ENCODE peak calls at places on chromosomes 1 and 21, in seven cellular contexts. Y, G, U, T, A, M and W are unnamed samples.

GRCh38 chr1:24932284-24932683 is 2.2 kb upstream of the RUNX3 start:
- DNase-seq in Y (peak), G (peak), U (peak), T (no peak), A (peak), M (peak), W (peak)

GRCh38 chr1:203408485-203409229 is 57.7 kb upstream of the FMOD start:
- DNase-seq in Y (peak), G (no peak), U (no peak), T (peak), A (peak), M (peak), W (no peak)

GRCh38 chr1:161229896-161230295 is 4.0 kb downstream of the TOMM40L start:
- DNase-seq in Y (no peak), G (no peak), U (no peak), T (no peak), A (no peak), M (peak), W (no peak)

GRCh38 chr1:17611991-17612390 is 72.5 kb downstream of the ARHGEF10L start:
- DNase-seq in Y (peak), G (no peak), U (no peak), T (peak), A (peak), M (peak), W (no peak)

GRCh38 chr21:14833952-14834351 is 230.8 kb downstream of the NRIP1 start:
- DNase-seq in Y (no peak), G (no peak), U (no peak), T (no peak), A (peak), M (peak), W (no peak)

GRCh38 chr1:85681087-85681486 is 27.1 kb downstream of the ZNHIT6 start:
- DNase-seq in Y (peak), G (no peak), U (peak), T (peak), A (peak), M (no peak), W (no peak)

GRCh38 chr1:14519976-14520375 is 78.5 kb upstream of the KAZN start:
- DNase-seq in Y (no peak), G (no peak), U (no peak), T (peak), A (no peak), M (no peak), W (no peak)

GRCh38 chr1:61230523-61230922 is 148.2 kb downstream of the NFIA start:
- DNase-seq in Y (no peak), G (no peak), U (no peak), T (no peak), A (no peak), M (no peak), W (no peak)

GRCh38 chr1:52691856-52692255 is 6.3 kb downstream of the COA7 start:
- DNase-seq in Y (peak), G (no peak), U (no peak), T (peak), A (no peak), M (no peak), W (no peak)

GRCh38 chr1:57845041-57845440 is 421.2 kb upstream of the DAB1 start:
- DNase-seq in Y (peak), G (no peak), U (no peak), T (no peak), A (no peak), M (no peak), W (no peak)

GRCh38 chr1:29650476-29650875 is 414.2 kb downstream of the PTPRU start:
- DNase-seq in Y (no peak), G (peak), U (no peak), T (no peak), A (no peak), M (no peak), W (no peak)

GRCh38 chr1:41429641-41430035 is 54.8 kb downstream of the EDN2 start:
- DNase-seq in Y (no peak), G (no peak), U (no peak), T (no peak), A (no peak), M (no peak), W (no peak)

GRCh38 chr1:174222166-174222949 is 63.0 kb downstream of the RABGAP1L start:
- DNase-seq in Y (peak), G (no peak), U (no peak), T (peak), A (peak), M (no peak), W (no peak)

GRCh38 chr1:207848234-207848633 is 62.7 kb downstream of the CD34 start:
- DNase-seq in Y (peak), G (no peak), U (no peak), T (peak), A (peak), M (no peak), W (no peak)

GRCh38 chr1:154726903-154727302 is 118.9 kb upstream of the ADAR start:
- DNase-seq in Y (no peak), G (peak), U (no peak), T (no peak), A (no peak), M (no peak), W (no peak)

GRCh38 chr1:155012760-155013602 is 10.4 kb downstream of the ZBTB7B start:
- DNase-seq in Y (no peak), G (no peak), U (no peak), T (no peak), A (no peak), M (no peak), W (no peak)

GRCh38 chr1:53155945-53156344 is 13.5 kb upstream of the SLC1A7 start:
- DNase-seq in Y (no peak), G (no peak), U (no peak), T (no peak), A (no peak), M (no peak), W (no peak)

GRCh38 chr1:43902058-43902831 is 31.4 kb upstream of the ARTN start:
- DNase-seq in Y (no peak), G (no peak), U (no peak), T (no peak), A (no peak), M (no peak), W (no peak)

GRCh38 chr1:101174722-101175121 is 62.1 kb upstream of the S1PR1 start:
- DNase-seq in Y (no peak), G (no peak), U (no peak), T (peak), A (peak), M (peak), W (no peak)

GRCh38 chr1:27099154-27099903 is 55.6 kb downstream of the SLC9A1 start:
- DNase-seq in Y (peak), G (no peak), U (no peak), T (peak), A (peak), M (peak), W (no peak)

GRCh38 chr1:2184531-2184930 is 10.0 kb downstream of the FAAP20 start:
- DNase-seq in Y (no peak), G (no peak), U (no peak), T (no peak), A (no peak), M (no peak), W (no peak)

GRCh38 chr1:224157316-224157715 is 25.7 kb upstream of the DEGS1 start:
- DNase-seq in Y (no peak), G (no peak), U (no peak), T (no peak), A (no peak), M (peak), W (no peak)

GRCh38 chr1:15411593-15412487 is 2.2 kb downstream of the EFHD2 start:
- DNase-seq in Y (peak), G (no peak), U (no peak), T (peak), A (peak), M (peak), W (no peak)

GRCh38 chr1:144551107-144551542 is 41.6 kb upstream of the PPIAL4F start:
- DNase-seq in Y (peak), G (no peak), U (no peak), T (no peak), A (peak), M (no peak), W (no peak)

GRCh38 chr21:38269567-38269917 is 12.8 kb downstream of the KCNJ15 start:
- DNase-seq in Y (peak), G (no peak), U (no peak), T (no peak), A (no peak), M (no peak), W (no peak)

GRCh38 chr1:14996133-14997050 is 157.2 kb upstream of the TMEM51 start:
- DNase-seq in Y (peak), G (no peak), U (peak), T (peak), A (peak), M (peak), W (no peak)

GRCh38 chr1:63615809-63616420 is 22.7 kb downstream of the PGM1 start:
- DNase-seq in Y (peak), G (peak), U (peak), T (peak), A (peak), M (peak), W (peak)

GRCh38 chr1:110600716-110601115 is 5.4 kb downstream of the KCNA2 start:
- DNase-seq in Y (no peak), G (no peak), U (no peak), T (no peak), A (no peak), M (no peak), W (no peak)
- H2AK5ac ChIP-seq in Y (no peak), G (no peak), U (no peak), T (no peak), A (no peak), M (no peak), W (no peak)

GRCh38 chr1:86828024-86828423 is 85.9 kb downstream of the SELENOF start:
- DNase-seq in Y (no peak), G (no peak), U (no peak), T (no peak), A (no peak), M (no peak), W (no peak)
- H2AK5ac ChIP-seq in Y (no peak), G (no peak), U (no peak), T (no peak), A (no peak), M (no peak), W (no peak)

GRCh38 chr1:226481133-226481532 is 67.4 kb upstream of the STUM start:
- DNase-seq in Y (no peak), G (no peak), U (no peak), T (no peak), A (no peak), M (no peak), W (no peak)
- H2AK5ac ChIP-seq in Y (no peak), G (no peak), U (no peak), T (no peak), A (no peak), M (no peak), W (no peak)

GRCh38 chr1:108016451-108016920 is 51.5 kb upstream of the VAV3 start:
- DNase-seq in Y (peak), G (no peak), U (no peak), T (no peak), A (peak), M (peak), W (no peak)

GRCh38 chr1:108012553-108012952 is 47.6 kb upstream of the VAV3 start:
- DNase-seq in Y (no peak), G (no peak), U (no peak), T (no peak), A (no peak), M (no peak), W (no peak)

DNA sequence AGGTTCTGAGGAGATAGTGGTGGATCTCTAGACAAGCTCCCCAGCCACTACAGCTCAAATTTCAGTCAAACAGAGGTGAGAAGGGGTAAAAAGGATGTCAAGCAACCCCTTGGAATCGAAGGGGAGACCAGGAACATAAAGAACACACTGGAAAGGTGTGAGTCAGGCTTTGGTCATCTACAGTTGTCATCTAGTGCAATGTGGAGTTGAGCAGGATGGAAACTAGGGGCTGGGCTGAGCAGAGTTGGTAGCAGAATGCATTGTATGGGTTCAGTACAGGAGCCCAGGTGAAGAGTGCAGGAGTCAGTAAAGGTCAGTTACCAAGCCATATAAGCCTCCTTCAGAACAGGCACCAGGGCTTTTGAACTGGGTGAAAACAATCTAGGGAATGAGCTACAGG is 52.7 kb upstream of the VAV3 start:
- DNase-seq in Y (no peak), G (no peak), U (no peak), T (no peak), A (no peak), M (no peak), W (no peak)
- H2AK5ac ChIP-seq in Y (no peak), G (no peak), U (no peak), T (no peak), A (no peak), M (peak), W (no peak)

DNA sequence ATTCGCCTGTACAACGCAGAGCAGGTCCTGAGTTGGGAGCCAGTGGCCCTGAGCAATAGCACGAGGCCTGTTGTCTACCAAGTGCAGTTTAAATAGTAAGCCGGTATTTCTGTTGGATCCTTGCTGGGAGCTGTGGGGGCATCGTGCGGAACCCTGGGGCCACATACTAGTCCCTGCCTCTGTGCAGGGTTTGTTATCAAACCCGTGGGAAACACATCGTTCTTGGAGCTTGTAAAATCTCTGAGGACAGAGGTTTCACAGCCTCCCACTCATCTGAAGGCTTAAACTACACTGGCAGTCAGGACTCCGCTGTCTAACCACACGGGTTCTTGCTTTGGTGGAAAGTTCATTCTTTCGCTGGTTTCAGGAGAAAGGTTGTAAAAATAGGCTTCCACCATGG is 11.7 kb downstream of the IFNGR2 start:
- DNase-seq in Y (no peak), G (no peak), U (no peak), T (no peak), A (no peak), M (no peak), W (no peak)
- H2AK5ac ChIP-seq in Y (peak), G (no peak), U (no peak), T (no peak), A (no peak), M (no peak), W (no peak)

GRCh38 chr1:68273530-68273929 is 41.2 kb upstream of the WLS start:
- DNase-seq in Y (no peak), G (no peak), U (no peak), T (no peak), A (no peak), M (no peak), W (no peak)
- H2AK5ac ChIP-seq in Y (no peak), G (no peak), U (no peak), T (no peak), A (no peak), M (no peak), W (no peak)

GRCh38 chr1:212650228-212650627 is 41.7 kb downstream of the ATF3 start:
- DNase-seq in Y (no peak), G (no peak), U (no peak), T (no peak), A (no peak), M (no peak), W (no peak)

GRCh38 chr1:212649020-212649419 is 40.5 kb downstream of the ATF3 start:
- DNase-seq in Y (no peak), G (no peak), U (no peak), T (peak), A (no peak), M (no peak), W (no peak)

GRCh38 chr1:212646588-212646987 is 38.0 kb downstream of the ATF3 start:
- DNase-seq in Y (no peak), G (no peak), U (no peak), T (no peak), A (peak), M (no peak), W (no peak)

GRCh38 chr1:212647004-212647403 is 38.4 kb downstream of the ATF3 start:
- DNase-seq in Y (no peak), G (no peak), U (no peak), T (no peak), A (no peak), M (no peak), W (no peak)

DNA sequence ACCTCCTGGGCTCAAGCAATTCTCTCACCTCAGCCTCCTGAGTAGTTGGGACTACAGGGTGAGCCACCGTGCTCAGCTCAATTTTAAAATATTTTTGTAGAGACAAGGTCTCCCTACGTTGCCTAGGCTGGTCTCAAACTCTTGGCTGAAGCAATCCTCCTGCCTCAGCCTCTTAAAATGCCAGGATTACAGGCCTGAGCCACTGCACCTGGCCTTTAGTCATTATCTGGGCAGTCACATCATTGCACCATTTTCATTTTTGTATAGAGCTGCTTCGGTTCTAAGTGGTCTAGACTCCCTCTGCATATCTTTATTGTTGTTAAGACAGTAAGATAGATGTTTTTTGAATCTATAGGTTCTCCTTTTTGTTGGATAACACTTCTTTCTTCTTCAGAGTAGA is 39.9 kb downstream of the ATF3 start:
- DNase-seq in Y (no peak), G (no peak), U (no peak), T (peak), A (peak), M (no peak), W (no peak)
- H2AK5ac ChIP-seq in Y (no peak), G (no peak), U (no peak), T (peak), A (no peak), M (no peak), W (no peak)